ENCODE peak calls at places on chromosomes 16 and 17, in four cellular contexts. P, R, L and Y are unnamed samples.

GRCh38 chr16:75011634-75012307 is 12.9 kb downstream of the ZNRF1 start:
- DNase-seq in P (no peak), R (no peak), L (peak), Y (peak)

GRCh38 chr16:86676216-86676800 is 98.0 kb downstream of the FOXL1 start:
- DNase-seq in P (no peak), R (no peak), L (no peak), Y (no peak)

GRCh38 chr17:72463287-72464102 is 342.7 kb downstream of the SOX9 start:
- DNase-seq in P (no peak), R (no peak), L (no peak), Y (no peak)

GRCh38 chr17:65402513-65403086 is 158.8 kb downstream of the AXIN2 start:
- DNase-seq in P (no peak), R (no peak), L (no peak), Y (no peak)

GRCh38 chr16:85245307-85246172 is 133.3 kb upstream of the CIBAR2 start:
- DNase-seq in P (peak), R (peak), L (peak), Y (peak)

GRCh38 chr17:65163990-65164495 is 26.9 kb downstream of the RGS9 start:
- DNase-seq in P (no peak), R (peak), L (peak), Y (no peak)

GRCh38 chr17:36614974-36615373 is 13.6 kb downstream of the MRM1 start:
- DNase-seq in P (no peak), R (no peak), L (no peak), Y (no peak)

GRCh38 chr17:22142091-22142490 is 449.8 kb downstream of the KCNJ18 start:
- DNase-seq in P (no peak), R (no peak), L (no peak), Y (no peak)

GRCh38 chr17:4194796-4195195 is 51.8 kb downstream of the CYB5D2 start:
- DNase-seq in P (no peak), R (no peak), L (no peak), Y (no peak)

GRCh38 chr17:44850612-44851011 is 2.9 kb downstream of the HIGD1B start:
- DNase-seq in P (peak), R (no peak), L (no peak), Y (no peak)

GRCh38 chr17:6384481-6384880 is 50.4 kb downstream of the AIPL1 start:
- DNase-seq in P (no peak), R (no peak), L (no peak), Y (no peak)

GRCh38 chr17:5413682-5414081 is 5.8 kb downstream of the NUP88 start:
- DNase-seq in P (no peak), R (no peak), L (peak), Y (no peak)

GRCh38 chr17:72657467-72658317 is 434.8 kb downstream of the SLC39A11 start:
- DNase-seq in P (no peak), R (no peak), L (no peak), Y (no peak)

GRCh38 chr16:71358464-71359031 is at the start of gene CALB2:
- DNase-seq in P (peak), R (peak), L (peak), Y (peak)

GRCh38 chr16:9837481-9837880 is 344.7 kb downstream of the GRIN2A start:
- DNase-seq in P (no peak), R (no peak), L (no peak), Y (no peak)

GRCh38 chr16:56345406-56346050 is 79.8 kb downstream of the AMFR start:
- DNase-seq in P (no peak), R (no peak), L (no peak), Y (no peak)

GRCh38 chr17:8315740-8316217 is 5.7 kb downstream of the ARHGEF15 start:
- DNase-seq in P (no peak), R (no peak), L (no peak), Y (no peak)

GRCh38 chr16:20833081-20833480 is 26.8 kb downstream of the REXO5 start:
- DNase-seq in P (no peak), R (no peak), L (no peak), Y (no peak)

GRCh38 chr17:45147102-45147580 is 1.1 kb upstream of the HEXIM1 start:
- DNase-seq in P (peak), R (no peak), L (peak), Y (no peak)

GRCh38 chr16:29662729-29663019 is 373 bp upstream of the SPN start:
- DNase-seq in P (no peak), R (no peak), L (no peak), Y (no peak)

GRCh38 chr16:15779664-15780351 is 77.0 kb downstream of the MYH11 start:
- DNase-seq in P (no peak), R (no peak), L (no peak), Y (no peak)

GRCh38 chr17:2090804-2091534 is 36.1 kb downstream of the HIC1 start:
- DNase-seq in P (peak), R (no peak), L (peak), Y (no peak)

GRCh38 chr17:28041844-28042656 is 427 bp upstream of the NLK start:
- DNase-seq in P (no peak), R (no peak), L (no peak), Y (no peak)

GRCh38 chr17:17032131-17032692 is 10.0 kb upstream of the MPRIP start:
- DNase-seq in P (peak), R (no peak), L (peak), Y (peak)

GRCh38 chr16:81601008-81601428 is 156.4 kb downstream of the CMIP start:
- DNase-seq in P (no peak), R (no peak), L (peak), Y (no peak)

GRCh38 chr17:66755101-66755943 is 79.6 kb upstream of the CACNG5 start:
- DNase-seq in P (no peak), R (no peak), L (no peak), Y (peak)

GRCh38 chr17:74393323-74393942 is 26.1 kb downstream of the GPR142 start:
- DNase-seq in P (no peak), R (no peak), L (peak), Y (no peak)

GRCh38 chr16:79816081-79816497 is 215.6 kb upstream of the MAF start:
- DNase-seq in P (no peak), R (no peak), L (no peak), Y (no peak)

GRCh38 chr17:7133916-7134315 is 19.3 kb upstream of the ASGR2 start:
- DNase-seq in P (no peak), R (no peak), L (no peak), Y (peak)

GRCh38 chr17:16820979-16821543 is 131.0 kb downstream of the CCDC144A start:
- DNase-seq in P (no peak), R (no peak), L (no peak), Y (no peak)

GRCh38 chr16:73288435-73288834 is 240.5 kb upstream of the ZFHX3 start:
- DNase-seq in P (no peak), R (no peak), L (peak), Y (no peak)

GRCh38 chr16:78290498-78291271 is 191.2 kb downstream of the WWOX start:
- DNase-seq in P (no peak), R (no peak), L (no peak), Y (no peak)

GRCh38 chr17:915416-916201 is 64.0 kb downstream of the NXN start:
- DNase-seq in P (peak), R (no peak), L (peak), Y (no peak)

GRCh38 chr17:916315-916714 is 63.3 kb downstream of the NXN start:
- DNase-seq in P (no peak), R (no peak), L (no peak), Y (no peak)

GRCh38 chr17:920190-920589 is 59.4 kb downstream of the NXN start:
- DNase-seq in P (no peak), R (no peak), L (no peak), Y (no peak)

GRCh38 chr17:918102-918740 is 61.4 kb downstream of the NXN start:
- DNase-seq in P (no peak), R (no peak), L (no peak), Y (no peak)

DNA sequence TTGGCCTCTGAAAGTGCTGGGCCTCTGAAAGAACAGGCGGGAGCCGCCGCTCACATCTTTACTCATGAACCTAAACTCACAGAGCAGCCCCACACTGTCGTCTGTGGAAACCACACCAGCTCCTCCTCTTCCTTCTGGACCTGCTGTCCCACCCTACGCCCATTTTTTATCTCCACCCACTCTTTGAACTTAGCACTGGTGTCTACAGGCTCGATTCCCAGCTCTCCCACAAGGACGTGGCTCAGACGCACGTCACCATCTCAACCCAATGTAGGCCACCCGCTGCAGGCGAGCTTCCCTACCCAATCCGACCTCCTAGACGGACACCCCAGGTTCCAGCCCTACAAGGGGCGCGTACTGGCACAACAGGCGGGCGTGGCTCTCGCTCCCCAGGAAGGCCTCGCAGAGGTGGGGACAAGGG is 62.2 kb downstream of the NXN start:
- DNase-seq in P (peak), R (no peak), L (no peak), Y (no peak)
- H3K27ac ChIP-seq in P (peak), R (no peak), L (peak), Y (peak)

GRCh38 chr17:40481106-40481505 is 20.3 kb downstream of the TNS4 start:
- DNase-seq in P (no peak), R (no peak), L (no peak), Y (no peak)
- H3K27ac ChIP-seq in P (no peak), R (peak), L (no peak), Y (peak)

GRCh38 chr17:50439008-50439407 is 13.0 kb downstream of the ACSF2 start:
- DNase-seq in P (no peak), R (no peak), L (no peak), Y (no peak)

GRCh38 chr17:50443492-50444051 is 17.6 kb downstream of the ACSF2 start:
- DNase-seq in P (no peak), R (no peak), L (peak), Y (no peak)

GRCh38 chr17:50440838-50441829 is 15.1 kb downstream of the ACSF2 start:
- DNase-seq in P (no peak), R (no peak), L (no peak), Y (no peak)

GRCh38 chr17:50437409-50437808 is 11.4 kb downstream of the ACSF2 start:
- DNase-seq in P (no peak), R (no peak), L (no peak), Y (no peak)

DNA sequence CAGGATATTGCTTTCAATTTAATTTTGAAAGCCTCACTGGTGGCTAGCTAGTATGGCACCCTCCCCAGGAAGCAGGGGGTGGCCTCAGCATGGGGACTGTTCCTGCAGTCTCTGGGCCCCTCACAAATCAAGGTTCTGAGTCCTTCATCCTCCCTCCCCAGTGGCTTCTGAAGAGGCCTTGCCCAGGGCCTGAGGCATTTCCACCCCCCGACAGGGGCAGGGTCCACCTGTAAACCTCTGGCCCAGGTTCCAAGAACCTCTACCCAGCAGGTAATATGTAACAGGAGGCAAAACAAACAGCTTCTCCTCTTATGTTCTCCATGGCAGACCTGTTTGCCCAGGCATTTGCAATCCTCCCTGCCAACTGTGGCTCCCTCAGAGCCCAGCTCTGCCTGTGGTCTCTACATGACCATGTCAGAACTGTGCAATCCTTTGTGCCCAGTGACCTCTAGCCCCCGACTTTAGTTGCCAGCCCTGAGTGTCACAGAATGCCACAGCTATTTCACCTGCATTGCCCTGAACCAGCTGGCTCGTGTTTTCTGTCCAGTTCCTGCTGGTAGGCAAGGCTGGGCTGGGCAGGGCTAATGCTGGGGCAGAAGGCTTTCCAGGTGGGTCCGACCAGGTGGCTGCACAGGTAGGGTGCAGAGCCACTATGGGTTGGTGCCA is 14.3 kb downstream of the ACSF2 start:
- DNase-seq in P (no peak), R (no peak), L (no peak), Y (peak)
- H3K27ac ChIP-seq in P (no peak), R (no peak), L (peak), Y (peak)

GRCh38 chr16:4403133-4403949 is 13.1 kb downstream of the CORO7 start:
- DNase-seq in P (no peak), R (no peak), L (no peak), Y (no peak)

GRCh38 chr16:4402439-4403132 is 13.8 kb downstream of the CORO7 start:
- DNase-seq in P (peak), R (peak), L (peak), Y (peak)

GRCh38 chr16:4401094-4401501 is 15.3 kb downstream of the CORO7 start:
- DNase-seq in P (no peak), R (no peak), L (no peak), Y (no peak)

GRCh38 chr16:4404247-4404966 is 12.0 kb downstream of the CORO7 start:
- DNase-seq in P (no peak), R (no peak), L (peak), Y (no peak)

GRCh38 chr16:4401510-4401909 is 14.9 kb downstream of the CORO7 start:
- DNase-seq in P (no peak), R (no peak), L (no peak), Y (no peak)
- H3K27ac ChIP-seq in P (no peak), R (no peak), L (no peak), Y (no peak)

DNA sequence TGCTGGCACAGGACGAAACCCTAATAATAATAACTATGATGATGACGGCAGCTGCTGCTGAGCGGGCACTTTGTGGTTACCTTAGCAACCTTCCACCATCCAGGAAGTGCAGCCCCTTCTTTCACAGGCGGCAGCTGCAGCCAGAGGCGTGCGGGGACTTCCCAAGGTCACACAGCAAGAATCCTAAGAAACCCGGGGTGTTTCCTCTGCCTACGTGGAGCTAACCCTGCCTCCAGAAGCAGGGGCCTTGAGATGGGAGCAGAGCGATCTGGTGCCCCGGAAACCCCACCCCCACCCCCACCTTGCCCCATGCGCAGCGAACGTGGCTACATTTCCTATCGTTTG is 22.4 kb upstream of the EIF1 start:
- DNase-seq in P (peak), R (no peak), L (peak), Y (peak)
- H3K27ac ChIP-seq in P (peak), R (peak), L (no peak), Y (peak)

DNA sequence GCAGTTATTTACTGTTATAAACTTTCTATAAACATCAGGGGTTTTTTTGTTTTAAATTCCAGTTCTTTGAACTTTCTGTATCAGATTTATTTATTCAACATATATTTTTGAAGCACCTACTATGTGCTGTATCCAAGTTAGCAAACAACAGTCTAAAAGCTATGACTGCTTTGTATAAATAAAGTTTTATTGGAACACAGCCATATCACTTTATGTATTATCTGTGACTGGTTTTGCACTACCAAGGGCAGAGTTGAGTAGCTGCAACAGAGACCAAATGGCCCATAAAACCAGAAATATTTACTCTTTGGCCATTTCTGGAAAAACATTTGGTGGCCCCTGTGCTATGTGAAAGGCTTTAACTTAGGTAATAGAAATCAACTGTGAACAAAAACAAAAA is 110.2 kb upstream of the ERCC4 start:
- DNase-seq in P (no peak), R (no peak), L (no peak), Y (no peak)
- H3K27ac ChIP-seq in P (no peak), R (no peak), L (no peak), Y (no peak)

GRCh38 chr17:83114706-83115105 is 35.3 kb downstream of the METRNL start:
- DNase-seq in P (no peak), R (no peak), L (no peak), Y (no peak)
- H3K27ac ChIP-seq in P (no peak), R (no peak), L (no peak), Y (no peak)

GRCh38 chr17:59754547-59754946 is 47.1 kb downstream of the VMP1 start:
- DNase-seq in P (no peak), R (no peak), L (peak), Y (no peak)

GRCh38 chr17:59752922-59753321 is 45.5 kb downstream of the VMP1 start:
- DNase-seq in P (no peak), R (no peak), L (no peak), Y (no peak)

GRCh38 chr17:59752446-59752845 is 45.0 kb downstream of the VMP1 start:
- DNase-seq in P (no peak), R (no peak), L (no peak), Y (no peak)

GRCh38 chr17:59753522-59754467 is 46.3 kb downstream of the VMP1 start:
- DNase-seq in P (no peak), R (peak), L (peak), Y (no peak)

DNA sequence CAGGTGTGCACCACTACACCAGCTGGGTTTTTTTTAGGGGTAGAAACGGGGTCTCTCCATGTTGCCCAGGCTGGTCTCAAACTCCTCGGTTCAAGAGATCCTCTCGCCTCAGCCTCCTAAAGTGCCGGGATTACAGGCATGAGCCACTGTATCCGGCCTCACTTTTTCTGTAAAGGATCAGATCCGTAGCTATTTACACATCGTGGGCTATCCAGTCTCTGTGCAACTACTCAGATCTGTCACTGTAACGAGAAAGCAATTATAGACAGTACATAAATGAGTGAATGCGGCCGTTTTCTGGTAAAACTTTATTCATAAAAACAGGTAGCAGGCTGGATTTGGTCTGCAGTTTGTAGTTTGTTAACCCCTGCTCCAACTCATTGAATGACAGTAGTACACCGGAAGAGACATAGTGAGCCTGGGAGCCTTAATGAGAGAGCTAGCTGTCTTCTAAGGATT is 44.5 kb downstream of the VMP1 start:
- DNase-seq in P (no peak), R (peak), L (no peak), Y (no peak)
- H3K27ac ChIP-seq in P (no peak), R (peak), L (no peak), Y (no peak)

GRCh38 chr17:78329263-78330059 is 30.4 kb downstream of the SOCS3 start:
- DNase-seq in P (no peak), R (no peak), L (peak), Y (peak)
- H3K27ac ChIP-seq in P (no peak), R (no peak), L (no peak), Y (no peak)

GRCh38 chr16:11377156-11377555 is 31.9 kb downstream of the RMI2 start:
- DNase-seq in P (no peak), R (no peak), L (no peak), Y (no peak)

GRCh38 chr16:11372073-11372923 is 27.0 kb downstream of the RMI2 start:
- DNase-seq in P (no peak), R (no peak), L (no peak), Y (no peak)

GRCh38 chr16:11370084-11370931 is 25.0 kb downstream of the RMI2 start:
- DNase-seq in P (no peak), R (no peak), L (no peak), Y (peak)

GRCh38 chr16:11374255-11374654 is 29.0 kb downstream of the RMI2 start:
- DNase-seq in P (no peak), R (no peak), L (no peak), Y (no peak)

DNA sequence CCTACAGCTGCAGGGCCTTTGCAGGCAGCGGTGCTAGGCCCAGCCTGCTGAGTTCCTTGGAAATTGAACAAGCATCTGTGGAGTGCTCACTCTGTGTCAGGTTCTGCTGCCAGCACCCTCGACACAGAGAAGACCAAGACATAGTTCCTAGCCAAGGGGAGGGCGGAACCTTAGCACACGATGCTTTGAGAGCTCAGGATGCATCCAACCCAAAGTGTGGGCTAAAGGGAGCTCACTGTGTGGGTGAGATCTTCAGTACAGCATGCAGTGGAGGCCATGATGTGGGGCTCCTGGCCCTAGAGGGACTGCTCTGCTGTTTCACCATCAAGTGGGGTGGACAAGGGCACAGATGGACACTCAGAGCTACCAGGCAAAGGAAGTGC is 27.7 kb downstream of the RMI2 start:
- DNase-seq in P (no peak), R (no peak), L (no peak), Y (no peak)
- H3K27ac ChIP-seq in P (no peak), R (no peak), L (no peak), Y (no peak)